ENCODE peak calls at places on chromosomes 5 and 9, in six cellular contexts. E, M, U, X, G and N are unnamed samples.

GRCh38 chr9:29150606-29151005 is 1577.3 kb upstream of the C9orf72 start:
- DNase-seq in M (peak), E (no peak), U (no peak), G (no peak), X (no peak), N (no peak)

GRCh38 chr9:115513148-115513547 is 395.2 kb upstream of the TNC start:
- DNase-seq in G (no peak), U (no peak), M (no peak), E (no peak), X (no peak), N (no peak)

GRCh38 chr5:135589152-135589551 is 10.4 kb upstream of the CXCL14 start:
- DNase-seq in X (no peak), G (no peak), E (no peak), U (no peak), M (no peak), N (no peak)

GRCh38 chr5:138346889-138347288 is 5.6 kb upstream of the KDM3B start:
- DNase-seq in M (no peak), X (no peak), U (no peak), E (no peak), G (no peak), N (no peak)

GRCh38 chr5:350355-350754 is 28.8 kb downstream of the AHRR start:
- DNase-seq in M (no peak), U (no peak), X (no peak), G (no peak), E (no peak), N (no peak)

GRCh38 chr5:33984671-33985124 is at the start of gene SLC45A2:
- DNase-seq in X (no peak), G (no peak), E (no peak), U (no peak), M (peak), N (no peak)

GRCh38 chr9:130239741-130240241 is 25.8 kb upstream of the HMCN2 start:
- DNase-seq in E (no peak), X (no peak), M (peak), G (no peak), U (no peak), N (no peak)

GRCh38 chr9:2291980-2292704 is 277.0 kb downstream of the SMARCA2 start:
- DNase-seq in X (no peak), G (peak), U (no peak), M (no peak), E (no peak), N (no peak)

GRCh38 chr9:37604296-37604695 is 11.9 kb upstream of the TOMM5 start:
- DNase-seq in G (no peak), U (no peak), E (no peak), X (no peak), M (no peak), N (no peak)

GRCh38 chr5:135340568-135340967 is 58.5 kb downstream of the MACROH2A1 start:
- DNase-seq in M (no peak), G (no peak), X (no peak), E (no peak), U (no peak), N (no peak)

GRCh38 chr5:115480900-115481299 is 63.7 kb downstream of the FEM1C start:
- DNase-seq in X (no peak), M (no peak), G (no peak), U (no peak), E (no peak), N (no peak)

GRCh38 chr5:72464071-72464470 is 43.1 kb downstream of the ZNF366 start:
- DNase-seq in X (no peak), E (no peak), M (no peak), G (no peak), U (no peak), N (no peak)

GRCh38 chr9:80125731-80126264 is 554.0 kb downstream of the TLE4 start:
- DNase-seq in U (no peak), G (no peak), X (no peak), M (no peak), E (no peak), N (no peak)

GRCh38 chr9:5442400-5443011 is 4.8 kb upstream of the PLGRKT start:
- DNase-seq in G (peak), E (no peak), U (peak), M (no peak), X (no peak), N (no peak)

GRCh38 chr9:12516031-12516430 is 177.2 kb upstream of the TYRP1 start:
- DNase-seq in M (no peak), G (no peak), E (no peak), X (no peak), U (no peak), N (no peak)

GRCh38 chr5:98168862-98169261 is 604.6 kb upstream of the RGMB start:
- DNase-seq in G (peak), M (no peak), E (no peak), X (no peak), U (no peak), N (no peak)

GRCh38 chr9:107485451-107486043 is 4.0 kb downstream of the KLF4 start:
- DNase-seq in M (no peak), E (no peak), G (no peak), X (no peak), U (no peak), N (no peak)

GRCh38 chr5:73417307-73418035 is 31.1 kb downstream of the FOXD1 start:
- DNase-seq in X (no peak), M (no peak), U (no peak), E (no peak), G (no peak), N (no peak)

GRCh38 chr5:96675882-96676281 is 13.7 kb downstream of the CAST start:
- DNase-seq in M (no peak), X (no peak), G (no peak), E (no peak), U (no peak), N (no peak)

GRCh38 chr9:124792257-124792975 is 15.5 kb downstream of the OLFML2A start:
- DNase-seq in M (no peak), U (no peak), X (no peak), G (no peak), E (no peak), N (no peak)

GRCh38 chr5:15383469-15383868 is 116.5 kb upstream of the FBXL7 start:
- DNase-seq in M (no peak), X (no peak), E (no peak), G (no peak), U (no peak), N (no peak)

GRCh38 chr5:97142521-97143254 is at the start of gene LIX1:
- DNase-seq in X (peak), E (peak), U (peak), G (peak), M (no peak), N (no peak)

GRCh38 chr9:129988607-129989361 is 54.2 kb downstream of the FNBP1 start:
- DNase-seq in G (no peak), E (no peak), M (no peak), U (no peak), X (no peak), N (no peak)

GRCh38 chr5:14075937-14076336 is 67.2 kb upstream of the TRIO start:
- DNase-seq in M (no peak), E (no peak), X (no peak), G (no peak), U (no peak), N (no peak)

GRCh38 chr5:124561451-124561850 is 185.0 kb downstream of the ZNF608 start:
- DNase-seq in U (no peak), X (no peak), G (peak), E (no peak), M (no peak), N (no peak)

GRCh38 chr9:106419737-106420136 is 443.2 kb upstream of the ZNF462 start:
- DNase-seq in G (no peak), X (no peak), U (no peak), M (no peak), E (no peak), N (no peak)

GRCh38 chr5:95237324-95237723 is 47.6 kb downstream of the MCTP1 start:
- DNase-seq in U (no peak), X (no peak), G (no peak), M (no peak), E (no peak), N (no peak)

GRCh38 chr5:111063709-111064322 is 7.7 kb upstream of the TSLP start:
- DNase-seq in X (no peak), M (no peak), E (no peak), G (peak), U (no peak), N (no peak)

GRCh38 chr5:151721087-151721646 is 34.5 kb upstream of the SPARC start:
- DNase-seq in U (no peak), G (peak), M (no peak), X (no peak), E (no peak), N (no peak)

GRCh38 chr9:19409406-19410194 is 791 bp downstream of the ACER2 start:
- DNase-seq in X (no peak), E (no peak), M (no peak), G (peak), U (no peak), N (no peak)

DNA sequence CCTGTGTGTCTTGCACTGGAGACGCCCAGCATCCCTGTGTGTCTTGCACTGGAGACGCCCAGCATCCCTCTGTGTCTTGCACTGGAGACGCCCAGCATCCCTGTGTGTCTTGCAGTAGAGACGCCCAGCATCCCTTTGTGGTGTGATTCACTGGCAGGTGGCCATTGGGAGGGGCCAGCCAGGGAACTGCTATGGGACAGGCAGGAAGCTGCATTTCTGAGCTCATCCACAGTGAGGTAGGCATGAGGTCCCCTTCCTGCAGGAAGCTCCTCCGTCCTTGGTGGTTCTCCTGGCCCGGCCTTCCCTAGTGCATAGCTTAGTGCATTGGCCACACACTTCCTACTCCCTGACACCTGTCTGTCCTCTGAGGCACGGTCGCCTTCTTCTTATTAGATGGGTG is 43.5 kb downstream of the IRX1 start:
- DNase-seq in M (no peak), X (no peak), E (no peak), G (no peak), U (no peak), N (no peak)
- TF ChIP-seq CTCF in M (no peak), X (no peak), E (no peak), G (no peak), U (no peak), N (no peak)

DNA sequence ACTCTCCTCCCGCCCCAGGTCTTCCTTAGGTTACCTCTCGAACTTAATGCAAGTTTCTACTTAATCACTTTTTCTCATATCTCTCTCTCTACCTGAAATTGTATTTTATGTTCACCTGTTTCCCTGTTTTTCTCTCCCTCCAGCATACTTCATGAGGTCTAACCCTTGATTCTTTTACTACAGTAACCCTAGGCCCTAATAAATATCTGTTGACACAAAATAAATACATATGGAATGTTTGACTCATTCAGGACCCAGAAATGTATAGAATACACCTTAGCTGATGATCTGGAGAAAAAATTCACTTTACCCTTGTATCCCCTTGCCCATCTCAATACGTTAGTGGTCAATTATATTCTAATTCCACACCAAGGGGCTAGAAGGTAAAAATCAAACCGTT is 250.9 kb upstream of the PTGER4 start:
- DNase-seq in E (no peak), X (no peak), M (no peak), U (no peak), G (no peak), N (no peak)
- TF ChIP-seq CTCF in E (no peak), X (no peak), M (no peak), U (no peak), G (no peak), N (no peak)

DNA sequence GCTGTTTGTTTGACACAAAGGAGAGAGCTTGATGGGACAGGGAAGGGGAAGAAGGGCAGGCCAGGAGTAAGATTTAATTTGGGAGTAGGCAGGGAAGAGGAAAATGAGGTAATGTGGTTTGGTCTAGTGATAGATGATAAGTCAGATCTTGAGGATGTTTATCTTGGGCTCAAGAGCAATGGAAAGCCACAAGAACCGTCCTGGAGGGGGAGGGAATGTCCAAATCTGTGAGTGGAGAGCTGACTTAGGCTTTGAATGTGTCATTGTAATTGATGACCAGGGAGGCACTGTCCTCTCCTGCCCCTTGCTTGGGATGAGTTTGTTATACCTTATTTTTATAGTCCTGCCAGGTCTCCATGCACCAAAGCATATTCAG is 37.5 kb downstream of the MAMDC2 start:
- DNase-seq in X (no peak), M (no peak), E (no peak), U (peak), G (peak), N (peak)
- TF ChIP-seq CTCF in X (no peak), M (no peak), E (no peak), U (peak), G (no peak), N (no peak)

DNA sequence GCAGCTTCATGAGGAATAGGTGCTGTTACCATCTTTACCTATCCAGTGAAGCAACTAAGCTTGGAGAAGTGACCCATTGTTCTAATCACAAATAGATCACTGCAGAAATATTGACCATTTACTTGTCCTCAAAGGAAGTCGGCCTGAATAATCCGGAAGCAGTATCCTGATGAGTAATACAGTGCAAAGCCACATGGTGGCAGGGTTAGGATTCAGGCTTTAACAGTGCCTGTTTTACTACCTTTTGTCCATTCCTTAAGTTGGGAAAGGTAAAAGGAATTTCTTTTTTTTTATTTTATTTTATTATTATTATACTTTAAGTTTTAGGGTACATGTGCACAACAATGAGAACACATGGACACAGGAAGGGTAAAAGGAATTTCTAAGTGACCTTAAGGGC is 336.3 kb downstream of the KDM4C start:
- DNase-seq in G (peak), X (no peak), M (no peak), E (no peak), U (no peak), N (no peak)
- TF ChIP-seq CTCF in G (peak), X (peak), M (peak), E (peak), U (peak), N (peak)